ENCODE peak calls at places on chromosomes 4 and X, in seven cellular contexts. F is Peyer's patch, X is uterus, V is thyroid gland, R is fibroblast of lung, Q is tibial nerve, N is stomach. K is an unnamed sample.

GRCh38 chrX:8083276-8083675 is 87.8 kb downstream of the VCX2 start:
- DNase-seq in F (no peak), X (no peak), V (no peak), R (no peak), Q (no peak), N (no peak), K (no peak)

GRCh38 chr4:90727938-90728337 is 600.7 kb downstream of the CCSER1 start:
- DNase-seq in F (no peak), X (no peak), V (no peak), R (no peak), Q (no peak), N (no peak), K (no peak)

GRCh38 chr4:140136509-140136908 is 17.5 kb downstream of the MAML3 start:
- DNase-seq in F (no peak), X (no peak), V (no peak), R (peak; percentile 58), Q (no peak), N (no peak), K (no peak)

GRCh38 chrX:82230013-82230412 is 1028.1 kb downstream of the SH3BGRL start:
- DNase-seq in F (no peak), X (no peak), V (peak; percentile 2), R (no peak), Q (no peak), N (no peak), K (no peak)

GRCh38 chr4:144384428-144384827 is 243.9 kb upstream of the GYPA start:
- DNase-seq in F (no peak), X (no peak), V (no peak), R (no peak), Q (no peak), N (no peak), K (no peak)

GRCh38 chr4:165439981-165440380 is 61.2 kb downstream of the CPE start:
- DNase-seq in F (no peak), X (no peak), V (no peak), R (no peak), Q (no peak), N (no peak), K (no peak)

GRCh38 chr4:4855293-4856070 is 4.0 kb upstream of the MSX1 start:
- DNase-seq in F (peak; percentile 15), X (no peak), V (no peak), R (no peak), Q (no peak), N (no peak), K (no peak)

GRCh38 chr4:85370400-85371032 is 104.4 kb upstream of the ARHGAP24 start:
- DNase-seq in F (no peak), X (no peak), V (peak; percentile 5), R (peak; percentile 53), Q (no peak), N (peak; percentile 28), K (no peak)

GRCh38 chr4:829761-830655 is 4.1 kb upstream of the CPLX1 start:
- DNase-seq in F (peak; percentile 36), X (no peak), V (no peak), R (no peak), Q (no peak), N (no peak), K (no peak)

GRCh38 chr4:84530871-84531270 is 31.8 kb upstream of the NKX6-1 start:
- DNase-seq in F (no peak), X (no peak), V (no peak), R (peak; percentile 10), Q (no peak), N (no peak), K (no peak)

GRCh38 chrX:40663880-40664630 is 16.7 kb upstream of the CXorf38 start:
- DNase-seq in F (no peak), X (no peak), V (peak; percentile 63), R (peak; percentile 42), Q (no peak), N (no peak), K (no peak)

GRCh38 chrX:38804481-38805293 is 3.4 kb downstream of the MID1IP1 start:
- DNase-seq in F (peak; percentile 60), X (peak; percentile 20), V (peak; percentile 40), R (no peak), Q (no peak), N (peak; percentile 52), K (peak; percentile 2)

GRCh38 chrX:104310084-104310483 is 55.4 kb upstream of the ESX1 start:
- DNase-seq in F (no peak), X (no peak), V (no peak), R (peak; percentile 54), Q (no peak), N (no peak), K (no peak)
- TF ChIP-seq CTCF in F (peak; percentile 53), X (peak; percentile 12), V (peak; percentile 15), R (peak; percentile 21), Q (no peak), N (no peak), K (no peak)

GRCh38 chr4:8168832-8169598 is 10.4 kb upstream of the ABLIM2 start:
- DNase-seq in F (no peak), X (no peak), V (no peak), R (no peak), Q (no peak), N (no peak), K (no peak)
- H3K4me1 ChIP-seq in F (no peaks in the 10 kb centered on the region), X (no peaks in the 10 kb centered on the region), V (no peaks in the 10 kb centered on the region), R (no peaks in the 10 kb centered on the region), Q (no peaks in the 10 kb centered on the region), N (no peaks in the 10 kb centered on the region), K (no peaks in the 10 kb centered on the region)

GRCh38 chr4:163606885-163607284 is 112.4 kb downstream of the TMA16 start:
- DNase-seq in F (no peak), X (no peak), V (no peak), R (no peak), Q (no peak), N (no peak), K (no peak)
- H3K4me3 ChIP-seq in F (no peak overlapping the region), X (no peak overlapping the region), V (no peak overlapping the region), R (no peak overlapping the region), Q (no peak overlapping the region), N (no peak overlapping the region), K (no peak overlapping the region)

DNA sequence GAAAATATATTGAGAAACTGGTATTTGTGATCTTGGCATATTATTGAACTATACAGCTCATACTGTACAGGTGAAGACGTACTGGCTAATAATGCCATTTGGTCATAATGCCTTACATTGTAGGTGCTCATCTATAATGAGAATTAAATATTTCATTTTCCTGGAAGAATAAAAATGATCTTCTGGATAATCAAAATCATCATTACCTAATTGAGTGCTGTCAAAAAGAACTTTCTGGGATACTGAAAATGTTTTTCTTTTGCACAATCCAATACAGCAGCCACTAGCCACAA is 4.1 kb downstream of the RASGEF1B start:
- DNase-seq in F (no peak), X (no peak), V (no peak), R (no peak), Q (no peak), N (no peak), K (no peak)
- TF ChIP-seq CTCF in F (no peak), X (no peak), V (no peak), R (no peak), Q (no peak), N (no peak), K (peak; percentile 28)

GRCh38 chr4:76753814-76754213 is 144.1 kb downstream of the SOWAHB start:
- DNase-seq in F (no peak), X (no peak), V (no peak), R (peak; percentile 97), Q (no peak), N (no peak), K (no peak)

GRCh38 chr4:76757418-76757910 is 140.5 kb downstream of the SOWAHB start:
- DNase-seq in F (no peak), X (no peak), V (no peak), R (no peak), Q (no peak), N (no peak), K (no peak)

GRCh38 chr4:76754439-76754838 is 143.5 kb downstream of the SOWAHB start:
- DNase-seq in F (no peak), X (no peak), V (no peak), R (no peak), Q (no peak), N (no peak), K (no peak)

GRCh38 chr4:76756416-76756815 is 141.5 kb downstream of the SOWAHB start:
- DNase-seq in F (no peak), X (no peak), V (no peak), R (no peak), Q (no peak), N (no peak), K (no peak)

GRCh38 chr4:76755756-76756155 is 142.2 kb downstream of the SOWAHB start:
- DNase-seq in F (no peak), X (no peak), V (no peak), R (no peak), Q (no peak), N (no peak), K (no peak)
- H3K4me1 ChIP-seq in F (no peaks in the 10 kb centered on the region), X (no peaks in the 10 kb centered on the region), V (no peaks in the 10 kb centered on the region), R (peaks cover 43% of the 10 kb centered on the region), Q (peaks cover 45% of the 10 kb centered on the region), N (peaks cover 15% of the 10 kb centered on the region), K (no peaks in the 10 kb centered on the region)